ENCODE peak calls at places on chromosomes 1 and 21, in four cellular contexts. X is PC-3, H is GM06990, W is mucosa of descending colon. N is an unnamed sample.

GRCh38 chr1:45465277-45465676 is 25.7 kb downstream of the TESK2 start:
- DNase-seq in H (no peak), X (no peak), W (no peak), N (no peak)

GRCh38 chr1:167294528-167294927 is 73.8 kb downstream of the POU2F1 start:
- DNase-seq in W (no peak), H (no peak), X (no peak), N (no peak)

GRCh38 chr1:89454845-89455521 is 69.6 kb upstream of the LRRC8B start:
- DNase-seq in H (no peak), X (peak; percentile 81), W (peak; percentile 33), N (peak; percentile 36)

GRCh38 chr1:31759266-31760023 is 4.7 kb downstream of the ADGRB2 start:
- DNase-seq in H (no peak), W (no peak), X (no peak), N (no peak)

GRCh38 chr1:233269656-233270055 is 25.9 kb downstream of the PCNX2 start:
- DNase-seq in H (no peak), W (no peak), X (no peak), N (no peak)

GRCh38 chr1:180779584-180779983 is 133.1 kb upstream of the KIAA1614 start:
- DNase-seq in H (no peak), W (no peak), X (no peak), N (no peak)

GRCh38 chr1:228472655-228473054 is 14.5 kb upstream of the RNF187 start:
- DNase-seq in H (no peak), X (no peak), W (no peak), N (no peak)

GRCh38 chr1:153968000-153968363 is 280 bp downstream of the CREB3L4 start:
- DNase-seq in H (no peak), W (peak; percentile 83), X (peak; percentile 52), N (peak; percentile 89)

GRCh38 chr1:119947468-119947867 is 51.2 kb upstream of the ADAM30 start:
- DNase-seq in X (peak; percentile 94), W (no peak), H (no peak), N (no peak)

GRCh38 chr1:61078611-61079010 is 3.8 kb upstream of the NFIA start:
- DNase-seq in H (no peak), W (no peak), X (no peak), N (no peak)

GRCh38 chr1:235866207-235866912 is at the start of gene LYST:
- DNase-seq in X (peak; percentile 47), H (peak; percentile 79), W (peak; percentile 73), N (peak; percentile 46)

GRCh38 chr21:43312751-43313169 is 114.2 kb downstream of the SIK1 start:
- DNase-seq in W (peak; percentile 69), H (no peak), X (no peak), N (no peak)

GRCh38 chr1:66335859-66336640 is 197.9 kb upstream of the SGIP1 start:
- DNase-seq in X (no peak), W (peak; percentile 45), H (peak; percentile 86), N (peak; percentile 64)

GRCh38 chr1:66374561-66375111 is 159.3 kb upstream of the SGIP1 start:
- DNase-seq in H (peak; percentile 83), X (peak; percentile 80), W (no peak), N (no peak)

GRCh38 chr1:9836632-9836960 is 12.8 kb upstream of the CLSTN1 start:
- DNase-seq in X (no peak), W (peak; percentile 34), H (no peak), N (no peak)

GRCh38 chr1:199081739-199082138 is 442.9 kb downstream of the PTPRC start:
- DNase-seq in W (no peak), X (no peak), H (peak; percentile 58), N (no peak)

GRCh38 chr21:31289702-31290101 is 54.4 kb downstream of the TIAM1 start:
- DNase-seq in X (no peak), W (no peak), H (no peak), N (no peak)

GRCh38 chr21:43916691-43917514 is 51.9 kb downstream of the AGPAT3 start:
- DNase-seq in X (no peak), H (peak; percentile 76), W (peak; percentile 41), N (no peak)

GRCh38 chr21:33011462-33011861 is 14.3 kb upstream of the OLIG2 start:
- DNase-seq in X (peak; percentile 97), W (no peak), H (no peak), N (no peak)

GRCh38 chr1:53393325-53393792 is 65.5 kb upstream of the LRP8 start:
- DNase-seq in W (peak; percentile 86), H (peak; percentile 39), X (peak; percentile 82), N (peak; percentile 80)

GRCh38 chr1:9234223-9235122 is at the start of gene H6PD:
- DNase-seq in W (peak; percentile 93), X (peak; percentile 83), H (peak; percentile 90), N (peak; percentile 73)

GRCh38 chr1:155698382-155699038 is 9.6 kb downstream of the DAP3 start:
- DNase-seq in H (no peak), W (no peak), X (peak; percentile 40), N (no peak)

GRCh38 chr1:203480084-203480483 is 4.5 kb downstream of the PRELP start:
- DNase-seq in X (no peak), W (no peak), H (no peak), N (no peak)

GRCh38 chr1:60984066-60984799 is 98.1 kb upstream of the NFIA start:
- DNase-seq in W (no peak), H (no peak), X (peak; percentile 17), N (no peak)

GRCh38 chr1:154623358-154623757 is 15.4 kb upstream of the ADAR start:
- DNase-seq in W (no peak), H (no peak), X (no peak), N (no peak)

GRCh38 chr1:111720274-111720976 is 18.8 kb downstream of the INKA2 start:
- DNase-seq in H (no peak), W (no peak), X (no peak), N (no peak)

GRCh38 chr1:207500306-207500705 is 4.3 kb downstream of the CR1 start:
- DNase-seq in W (no peak), X (no peak), H (no peak), N (no peak)

GRCh38 chr1:168609133-168609715 is 32.8 kb downstream of the XCL1 start:
- DNase-seq in H (no peak), W (no peak), X (peak; percentile 34), N (no peak)

GRCh38 chr1:67460648-67461500 is 30.7 kb upstream of the SERBP1 start:
- DNase-seq in H (no peak), X (peak; percentile 12), W (no peak), N (no peak)

GRCh38 chr21:35316456-35316855 is 267.4 kb upstream of the RUNX1 start:
- DNase-seq in W (no peak), X (no peak), H (no peak), N (no peak)

GRCh38 chr21:35314896-35315582 is 265.9 kb upstream of the RUNX1 start:
- DNase-seq in H (no peak), X (no peak), W (no peak), N (no peak)

GRCh38 chr21:35309316-35309715 is 260.2 kb upstream of the RUNX1 start:
- DNase-seq in X (no peak), W (no peak), H (no peak), N (no peak)

GRCh38 chr21:35316933-35317332 is 267.8 kb upstream of the RUNX1 start:
- DNase-seq in H (no peak), X (no peak), W (no peak), N (no peak)

DNA sequence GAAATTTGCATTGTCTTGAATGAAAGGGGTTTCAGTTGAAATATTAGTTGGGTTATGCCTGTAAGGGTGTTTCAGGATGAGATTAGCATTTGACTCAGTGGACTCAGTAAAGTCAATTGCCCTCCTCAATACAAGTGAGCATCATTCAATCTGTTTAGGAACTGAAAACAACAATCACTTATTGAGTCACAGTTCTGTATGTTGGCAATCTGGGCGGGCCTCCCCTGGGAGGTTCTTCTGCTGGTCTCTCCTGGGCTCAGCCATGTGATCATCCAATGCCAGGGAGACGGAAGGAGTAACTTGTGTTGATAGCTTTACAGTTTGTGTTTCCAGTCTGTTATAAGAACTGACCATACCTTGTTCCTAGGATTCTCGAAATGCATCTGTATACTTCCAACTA is 262.9 kb upstream of the RUNX1 start:
- DNase-seq in X (no peak), W (no peak), H (no peak), N (no peak)
- H3K4me3 ChIP-seq in X (no peak overlapping the region), W (no peak overlapping the region), H (no peak overlapping the region), N (no peak overlapping the region)

DNA sequence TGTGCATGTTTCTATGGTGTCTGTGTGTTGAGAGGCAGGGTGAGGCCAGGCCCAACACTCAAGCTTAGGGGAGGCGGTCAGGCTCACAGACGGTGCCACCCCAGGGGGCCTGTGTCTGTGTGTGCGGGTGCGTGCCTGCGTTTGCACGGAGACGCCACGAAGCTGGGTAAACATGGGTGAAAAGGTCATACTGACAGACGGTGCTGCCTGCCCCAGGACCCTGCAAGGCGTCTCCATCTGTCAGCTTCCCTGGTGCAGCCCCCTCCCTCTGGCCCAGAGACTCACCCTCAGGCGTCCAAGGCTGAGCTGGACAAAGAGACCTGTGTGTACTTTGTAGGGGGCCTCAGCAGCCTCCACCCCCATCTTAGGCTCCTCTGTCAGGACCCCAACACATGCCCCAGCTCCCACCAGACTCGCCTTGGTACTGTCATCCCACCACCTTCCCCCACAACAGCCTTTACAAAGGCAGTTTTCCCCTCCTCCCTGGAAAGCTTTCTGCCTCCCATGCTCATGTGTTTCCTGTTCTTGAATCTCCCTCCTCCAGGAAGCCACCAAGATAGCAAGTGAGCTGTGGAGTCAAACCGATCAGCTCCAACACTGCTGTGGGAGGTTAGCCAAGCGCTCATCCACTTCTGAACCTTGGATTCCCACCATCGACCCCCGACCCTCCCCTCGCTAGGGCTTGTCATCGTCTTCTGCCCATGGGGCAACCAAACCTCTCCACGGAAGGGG is 34.1 kb downstream of the PTPRF start:
- DNase-seq in W (no peak), H (no peak), X (no peak), N (no peak)
- H3K4me3 ChIP-seq in W (no peak overlapping the region), H (no peak overlapping the region), X (no peak overlapping the region), N (no peak overlapping the region)

DNA sequence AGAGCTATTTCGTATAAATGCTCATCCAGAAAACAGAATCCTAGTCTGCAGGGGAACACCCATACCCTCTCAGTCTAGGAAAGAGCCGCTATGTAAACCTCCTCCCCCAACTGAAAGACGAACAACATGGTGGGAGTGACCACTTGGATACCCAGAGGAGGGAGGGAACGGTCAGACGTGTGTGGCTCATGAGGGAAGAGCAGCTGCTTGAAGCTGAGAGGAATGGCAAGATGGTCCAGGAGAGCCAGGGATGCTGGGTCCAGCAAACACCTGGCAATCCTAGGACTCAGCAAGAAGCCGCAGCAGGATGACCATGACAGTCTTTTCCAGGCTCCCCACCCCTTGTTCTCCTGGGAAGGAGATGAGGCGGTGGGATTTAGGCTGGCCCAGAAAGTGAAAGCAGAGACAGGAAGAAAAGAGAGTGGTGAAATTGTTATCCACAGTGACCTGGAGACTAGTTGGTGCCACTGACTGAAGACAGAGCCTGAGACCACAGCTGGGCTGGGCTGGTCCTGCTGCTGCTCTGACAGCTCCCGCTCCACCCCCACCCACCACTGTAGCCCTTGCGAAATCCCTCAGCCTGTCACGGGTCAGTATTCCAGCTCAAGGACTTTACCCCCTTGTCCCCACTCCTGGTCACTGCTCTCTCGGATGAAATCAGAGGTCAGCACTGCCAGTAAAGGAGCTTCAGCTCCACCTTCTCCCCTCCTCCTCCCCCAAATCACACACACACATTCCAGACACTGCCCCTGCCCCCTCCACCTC is 3.6 kb downstream of the CERS2 start:
- DNase-seq in X (no peak), H (no peak), W (peak; percentile 71), N (peak; percentile 18)
- H3K4me3 ChIP-seq in X (no peak overlapping the region), H (no peak overlapping the region), W (no peak overlapping the region), N (peak overlapping the region; percentile 12)

DNA sequence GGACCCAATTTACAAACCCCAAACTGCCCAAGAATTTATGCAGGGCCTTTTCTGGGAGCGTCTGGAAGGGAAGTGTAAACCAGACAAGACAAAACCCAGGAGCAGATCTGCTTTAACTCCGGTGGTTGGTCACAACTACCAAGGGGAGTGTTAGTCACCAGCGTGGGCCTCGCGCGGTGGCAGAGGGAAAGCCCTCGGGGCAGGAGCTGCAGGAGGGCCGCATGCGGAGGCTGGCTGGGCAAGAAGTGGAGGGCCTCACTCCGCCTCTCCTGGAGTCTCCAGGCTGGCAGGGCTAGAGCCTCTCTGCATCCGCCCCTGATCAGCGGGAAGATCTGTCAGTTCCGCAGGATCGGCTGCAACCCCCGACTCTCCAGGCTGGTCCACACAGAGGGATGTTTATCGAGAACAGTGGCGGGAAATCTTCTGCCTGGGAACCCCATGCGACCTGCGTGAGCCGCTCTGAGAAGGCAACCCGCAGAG is 2.0 kb downstream of the COL24A1 start:
- DNase-seq in X (no peak), H (no peak), W (no peak), N (no peak)
- H3K4me3 ChIP-seq in X (no peak overlapping the region), H (no peak overlapping the region), W (no peak overlapping the region), N (no peak overlapping the region)

N was measured in prostate gland.